ENCODE peak calls at places on chromosomes 6 and 20, in four cellular contexts. N is K562, G is GM12878, P is H1. U is an unnamed sample.

GRCh38 chr6:168124921-168125320 is 45.9 kb upstream of the FRMD1 start:
- DNase-seq in G (no peak), N (no peak), P (no peak), U (no peak)

GRCh38 chr6:62150048-62150663 is 135.9 kb downstream of the KHDRBS2 start:
- DNase-seq in N (peak), P (no peak), G (no peak), U (peak)

GRCh38 chr6:13304101-13304500 is 24.2 kb downstream of the TBC1D7 start:
- DNase-seq in N (no peak), P (no peak), G (no peak), U (no peak)

GRCh38 chr6:34531580-34532201 is 24.4 kb downstream of the SPDEF start:
- DNase-seq in P (peak), G (peak), N (peak), U (no peak)

GRCh38 chr6:166173292-166173951 is 5.8 kb upstream of the TBXT start:
- DNase-seq in N (no peak), G (peak), P (no peak), U (peak)

GRCh38 chr6:83086751-83087150 is 19.3 kb downstream of the DOP1A start:
- DNase-seq in G (peak), P (no peak), N (no peak), U (no peak)

GRCh38 chr6:38248500-38249234 is 391.1 kb downstream of the BTBD9 start:
- DNase-seq in N (peak), G (no peak), P (no peak), U (no peak)

GRCh38 chr6:297571-298232 is 5.4 kb downstream of the DUSP22 start:
- DNase-seq in G (no peak), P (no peak), N (no peak), U (no peak)

GRCh38 chr6:163944897-163945296 is 530.4 kb downstream of the QKI start:
- DNase-seq in P (no peak), N (no peak), G (no peak), U (no peak)

GRCh38 chr6:119308048-119308570 is 41.5 kb downstream of the MAN1A1 start:
- DNase-seq in P (no peak), G (no peak), N (peak), U (no peak)

GRCh38 chr20:57810511-57811372 is 100.9 kb upstream of the PMEPA1 start:
- DNase-seq in G (no peak), P (no peak), N (no peak), U (no peak)

GRCh38 chr20:23637282-23638221 is at the start of gene CST3:
- DNase-seq in P (no peak), N (peak), G (no peak), U (peak)

GRCh38 chr6:110965629-110966229 is 7.2 kb downstream of the GTF3C6 start:
- DNase-seq in N (peak), P (no peak), G (no peak), U (no peak)

GRCh38 chr20:54017846-54018245 is 52.5 kb downstream of the BCAS1 start:
- DNase-seq in P (no peak), G (peak), N (no peak), U (no peak)

GRCh38 chr20:45404438-45404837 is 3.7 kb upstream of the DBNDD2 start:
- DNase-seq in N (no peak), P (no peak), G (no peak), U (no peak)

GRCh38 chr6:124294572-124294971 is 490.9 kb downstream of the NKAIN2 start:
- DNase-seq in P (no peak), N (no peak), G (no peak), U (no peak)

GRCh38 chr6:139886396-139886795 is 511.9 kb upstream of the CITED2 start:
- DNase-seq in P (no peak), G (no peak), N (no peak), U (no peak)

GRCh38 chr6:15131234-15132195 is 114.4 kb upstream of the JARID2 start:
- DNase-seq in P (no peak), G (no peak), N (no peak), U (peak)

GRCh38 chr6:116362287-116362686 is 8.5 kb upstream of the DSE start:
- DNase-seq in G (no peak), P (no peak), N (no peak), U (no peak)

GRCh38 chr20:44181611-44182010 is 5.4 kb downstream of the JPH2 start:
- DNase-seq in N (no peak), G (no peak), P (no peak), U (no peak)

GRCh38 chr6:130076512-130076911 is 58.1 kb downstream of the L3MBTL3 start:
- DNase-seq in N (peak), G (no peak), P (no peak), U (no peak)

GRCh38 chr6:39847216-39847615 is 55.0 kb downstream of the DAAM2 start:
- DNase-seq in N (no peak), P (no peak), G (no peak), U (no peak)

GRCh38 chr6:149900620-149901443 is 2.9 kb upstream of the RAET1E start:
- DNase-seq in G (no peak), N (no peak), P (no peak), U (no peak)

GRCh38 chr6:37272834-37273566 is 15.1 kb upstream of the TMEM217 start:
- DNase-seq in N (no peak), G (no peak), P (no peak), U (no peak)

GRCh38 chr20:4014031-4014474 is 1.3 kb downstream of the RNF24 start:
- DNase-seq in N (peak), P (no peak), G (no peak), U (peak)

GRCh38 chr6:116447496-116448011 is 13.6 kb upstream of the CALHM6 start:
- DNase-seq in P (no peak), G (no peak), N (no peak), U (no peak)

GRCh38 chr6:906920-907319 is 214.0 kb upstream of the EXOC2 start:
- DNase-seq in P (no peak), G (no peak), N (no peak), U (no peak)

GRCh38 chr20:30816182-30816645 is 441.2 kb upstream of the DEFB115 start:
- DNase-seq in P (no peak), N (peak), G (no peak), U (peak)

GRCh38 chr6:44072959-44073611 is 54.2 kb downstream of the MRPL14 start:
- DNase-seq in P (no peak), G (no peak), N (peak), U (peak)

GRCh38 chr6:138550346-138550767 is 51.1 kb upstream of the NHSL1 start:
- DNase-seq in P (no peak), G (no peak), N (no peak), U (no peak)

GRCh38 chr6:165117121-165117520 is 192.3 kb downstream of the C6orf118 start:
- DNase-seq in G (no peak), N (no peak), P (no peak), U (no peak)

GRCh38 chr20:54019127-54019526 is 51.3 kb downstream of the BCAS1 start:
- DNase-seq in G (no peak), P (no peak), N (no peak), U (no peak)

GRCh38 chr20:8720089-8720488 is 348.8 kb upstream of the PLCB4 start:
- DNase-seq in G (no peak), N (no peak), P (no peak), U (no peak)

GRCh38 chr6:27296106-27296783 is 15.8 kb downstream of the POM121L2 start:
- DNase-seq in G (no peak), P (no peak), N (peak), U (no peak)
- TF ChIP-seq NRF1 in G (no peak), P (no peak), N (no peak), U (no peak)

DNA sequence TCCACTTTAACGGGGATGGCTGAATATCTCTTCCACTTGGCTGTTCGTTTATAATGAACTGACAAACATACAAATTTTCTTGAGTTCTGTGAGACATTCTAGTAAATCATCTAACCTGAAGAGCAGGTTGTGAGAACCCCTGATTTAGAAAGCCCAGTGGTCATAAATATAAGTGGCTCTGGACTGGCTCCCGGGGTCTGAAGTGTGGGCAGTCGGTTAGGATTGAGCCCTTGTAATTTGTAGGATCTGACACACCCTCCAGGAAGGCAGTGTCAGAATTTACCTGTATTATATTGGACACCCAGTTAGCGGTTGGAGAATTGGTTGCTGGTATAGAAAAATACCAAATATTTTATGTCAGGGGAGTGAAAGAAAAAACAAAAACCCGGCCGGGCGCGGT is 6.8 kb upstream of the GMEB2 start:
- DNase-seq in P (no peak), N (no peak), G (no peak), U (no peak)
- TF ChIP-seq NRF1 in P (no peak), N (no peak), G (no peak), U (no peak)

GRCh38 chr20:5451643-5452210 is 135.0 kb upstream of the PROKR2 start:
- DNase-seq in N (no peak), G (no peak), P (no peak), U (no peak)

GRCh38 chr20:5447188-5447587 is 130.4 kb upstream of the PROKR2 start:
- DNase-seq in G (no peak), P (no peak), N (no peak), U (peak)

GRCh38 chr20:5445611-5446010 is 128.9 kb upstream of the PROKR2 start:
- DNase-seq in P (no peak), G (no peak), N (no peak), U (no peak)

DNA sequence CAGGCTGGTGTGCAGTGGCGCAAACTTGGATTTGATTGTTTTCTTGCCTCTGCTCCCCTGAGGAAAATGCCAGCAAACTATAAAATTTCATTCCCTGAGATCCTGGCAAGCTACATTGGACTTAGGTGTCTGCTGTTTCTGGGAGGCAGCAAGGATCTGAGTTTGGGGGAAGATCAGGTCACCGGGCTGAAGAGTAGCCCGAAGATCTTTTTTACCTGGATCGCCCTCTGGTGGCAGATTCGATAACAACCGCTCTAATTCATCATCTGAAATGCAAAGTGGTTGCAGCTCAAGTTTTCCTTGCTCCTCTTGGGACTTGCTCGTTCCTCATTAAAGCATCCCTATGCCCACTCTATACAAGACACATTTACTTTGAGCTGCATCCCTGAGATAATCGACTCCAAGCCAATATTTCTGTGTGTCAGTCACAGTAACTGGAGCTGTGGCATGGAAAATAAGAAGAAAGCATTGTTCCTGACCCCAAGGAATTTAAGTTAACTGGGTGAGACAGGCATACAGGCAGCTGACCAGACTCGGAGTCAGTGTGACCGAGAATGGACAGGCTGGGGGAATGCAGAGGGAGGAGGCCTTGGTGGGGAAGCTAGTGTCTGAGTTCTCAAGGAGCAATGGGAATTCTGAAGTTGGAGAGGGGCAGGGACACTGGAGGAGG is 131.8 kb upstream of the PROKR2 start:
- DNase-seq in G (no peak), P (peak), N (peak), U (peak)
- TF ChIP-seq NRF1 in G (no peak), P (no peak), N (no peak), U (no peak)

GRCh38 chr6:118083711-118084110 is 176.6 kb downstream of the SLC35F1 start:
- DNase-seq in N (no peak), P (no peak), G (no peak), U (no peak)
- TF ChIP-seq NRF1 in N (no peak), P (no peak), G (no peak), U (no peak)

GRCh38 chr6:106476326-106477105 is 116.0 kb downstream of the CRYBG1 start:
- DNase-seq in N (no peak), G (no peak), P (no peak), U (no peak)

GRCh38 chr6:106474476-106474875 is 114.0 kb downstream of the CRYBG1 start:
- DNase-seq in N (no peak), P (no peak), G (no peak), U (no peak)

GRCh38 chr6:106475280-106475679 is 114.8 kb downstream of the CRYBG1 start:
- DNase-seq in G (no peak), P (no peak), N (no peak), U (no peak)

GRCh38 chr6:106470811-106471210 is 110.3 kb downstream of the CRYBG1 start:
- DNase-seq in G (no peak), P (no peak), N (no peak), U (no peak)

GRCh38 chr6:106473807-106474206 is 113.3 kb downstream of the CRYBG1 start:
- DNase-seq in N (no peak), G (no peak), P (no peak), U (no peak)
- TF ChIP-seq NRF1 in N (no peak), G (no peak), P (no peak), U (no peak)

DNA sequence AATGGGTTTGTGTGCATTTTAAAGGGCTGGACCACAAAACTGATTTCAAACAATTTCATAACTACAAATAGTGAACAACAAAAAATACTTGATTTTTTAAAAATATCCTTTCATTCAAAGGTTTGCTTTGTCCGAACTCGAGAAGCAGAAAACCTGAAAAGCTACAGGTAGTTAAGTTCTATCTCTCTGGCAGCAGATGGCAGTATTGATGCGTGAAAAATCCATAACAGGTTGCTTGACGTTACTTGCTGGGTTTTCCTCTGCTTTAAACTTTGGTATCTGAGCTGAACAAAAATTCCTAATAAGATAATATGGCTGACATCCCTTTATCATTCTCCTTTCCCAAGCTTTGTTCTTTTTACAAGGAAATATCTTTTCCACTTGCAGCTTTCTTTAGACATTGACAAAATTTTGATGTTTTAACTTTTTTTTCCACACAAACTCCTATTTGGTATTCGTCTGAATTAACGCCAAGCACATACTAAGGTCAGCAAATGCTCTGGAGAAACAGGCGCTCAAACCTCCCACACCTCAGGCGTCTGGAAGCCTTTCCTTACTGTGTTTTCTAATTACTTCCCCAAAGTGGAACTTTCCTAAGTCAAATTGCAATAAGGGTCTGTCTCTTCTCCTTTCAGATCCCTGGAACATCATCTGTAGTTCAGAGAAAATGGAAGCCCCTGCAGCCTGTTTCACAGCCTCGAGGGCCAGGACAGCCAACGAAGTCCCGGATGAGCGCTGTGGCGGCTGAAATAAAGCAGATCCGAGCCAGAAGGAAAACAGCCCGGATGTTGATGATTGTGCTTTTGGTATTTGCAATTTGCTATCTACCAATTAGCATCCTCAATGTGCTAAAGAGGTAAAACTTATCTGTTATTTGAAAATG is 50.3 kb upstream of the GFRAL start:
- DNase-seq in P (no peak), N (peak), G (no peak), U (peak)
- TF ChIP-seq NRF1 in P (no peak), N (no peak), G (no peak), U (no peak)

U was measured in SK-N-SH.